ENCODE peak calls at places on chromosomes 2 and 18, in four cellular contexts. One of them, this sample, is unnamed.
A peak's percentile ranks its signal among the peaks of the same experiment; 100 is the strongest.

GRCh38 chr2:201618744-201619654 is 24.3 kb downstream of the TMEM237 start:
- DNase-seq in fibroblast of pulmonary artery: peak; percentile 78
- DNase-seq in GM12864: no peak
- DNase-seq in pancreas: peak; percentile 79
- DNase-seq in this sample: no peak

GRCh38 chr2:142849818-142850217 is 27.6 kb upstream of the KYNU start:
- DNase-seq in pancreas: no peak
- DNase-seq in fibroblast of pulmonary artery: peak; percentile 16
- DNase-seq in GM12864: no peak
- DNase-seq in this sample: no peak

GRCh38 chr2:128528133-128528532 is 209.5 kb upstream of the HS6ST1 start:
- DNase-seq in pancreas: no peak
- DNase-seq in GM12864: no peak
- DNase-seq in fibroblast of pulmonary artery: no peak
- DNase-seq in this sample: no peak

GRCh38 chr2:86072271-86072858 is 33.3 kb downstream of the POLR1A start:
- DNase-seq in fibroblast of pulmonary artery: peak; percentile 39
- DNase-seq in GM12864: no peak
- DNase-seq in pancreas: peak; percentile 74
- DNase-seq in this sample: peak; percentile 92

GRCh38 chr2:67142741-67143140 is 254.4 kb upstream of the ETAA1 start:
- DNase-seq in GM12864: no peak
- DNase-seq in pancreas: no peak
- DNase-seq in fibroblast of pulmonary artery: no peak
- DNase-seq in this sample: no peak

GRCh38 chr18:22975508-22975907 is 42.4 kb downstream of the RBBP8 start:
- DNase-seq in GM12864: no peak
- DNase-seq in fibroblast of pulmonary artery: no peak
- DNase-seq in pancreas: no peak
- DNase-seq in this sample: no peak

GRCh38 chr18:58303363-58303762 is 259.3 kb downstream of the NEDD4L start:
- DNase-seq in fibroblast of pulmonary artery: no peak
- DNase-seq in pancreas: no peak
- DNase-seq in GM12864: no peak
- DNase-seq in this sample: no peak

GRCh38 chr2:8248623-8248957 is 433.3 kb upstream of the ID2 start:
- DNase-seq in GM12864: no peak
- DNase-seq in pancreas: no peak
- DNase-seq in fibroblast of pulmonary artery: no peak
- DNase-seq in this sample: no peak

GRCh38 chr18:76839395-76839794 is 17.0 kb downstream of the ZNF236 start:
- DNase-seq in pancreas: no peak
- DNase-seq in fibroblast of pulmonary artery: no peak
- DNase-seq in GM12864: no peak
- DNase-seq in this sample: no peak

GRCh38 chr2:88187038-88187676 is 17.0 kb downstream of the THNSL2 start:
- DNase-seq in GM12864: no peak
- DNase-seq in pancreas: peak; percentile 75
- DNase-seq in fibroblast of pulmonary artery: peak; percentile 51
- DNase-seq in this sample: no peak

GRCh38 chr18:23912356-23912755 is 102.2 kb upstream of the TTC39C start:
- DNase-seq in fibroblast of pulmonary artery: peak; percentile 13
- DNase-seq in pancreas: no peak
- DNase-seq in GM12864: no peak
- DNase-seq in this sample: no peak

GRCh38 chr2:74747411-74748080 is 86.4 kb upstream of the HK2 start:
- DNase-seq in GM12864: no peak
- DNase-seq in pancreas: no peak
- DNase-seq in fibroblast of pulmonary artery: peak; percentile 82
- DNase-seq in this sample: no peak

GRCh38 chr2:26580151-26580550 is 61.0 kb downstream of the CIB4 start:
- DNase-seq in pancreas: peak; percentile 30
- DNase-seq in GM12864: no peak
- DNase-seq in fibroblast of pulmonary artery: no peak
- DNase-seq in this sample: peak; percentile 77

GRCh38 chr2:108987111-108987510 is 1.9 kb downstream of the EDAR start:
- DNase-seq in GM12864: no peak
- DNase-seq in fibroblast of pulmonary artery: no peak
- DNase-seq in pancreas: no peak
- DNase-seq in this sample: no peak

GRCh38 chr18:68623342-68623741 is 91.6 kb downstream of the TMX3 start:
- DNase-seq in fibroblast of pulmonary artery: peak; percentile 86
- DNase-seq in pancreas: no peak
- DNase-seq in GM12864: peak; percentile 5
- DNase-seq in this sample: no peak

GRCh38 chr18:52288403-52289004 is 51.5 kb upstream of the DCC start:
- DNase-seq in fibroblast of pulmonary artery: peak; percentile 20
- DNase-seq in GM12864: peak; percentile 3
- DNase-seq in pancreas: peak; percentile 77
- DNase-seq in this sample: no peak

GRCh38 chr18:62331581-62332436 is 6.7 kb downstream of the TNFRSF11A start:
- DNase-seq in pancreas: no peak
- DNase-seq in fibroblast of pulmonary artery: peak; percentile 20
- DNase-seq in GM12864: no peak
- DNase-seq in this sample: no peak

GRCh38 chr18:79795446-79795845 is 2.3 kb upstream of the KCNG2 start:
- DNase-seq in GM12864: no peak
- DNase-seq in pancreas: peak; percentile 10
- DNase-seq in fibroblast of pulmonary artery: peak; percentile 35
- DNase-seq in this sample: no peak

DNA sequence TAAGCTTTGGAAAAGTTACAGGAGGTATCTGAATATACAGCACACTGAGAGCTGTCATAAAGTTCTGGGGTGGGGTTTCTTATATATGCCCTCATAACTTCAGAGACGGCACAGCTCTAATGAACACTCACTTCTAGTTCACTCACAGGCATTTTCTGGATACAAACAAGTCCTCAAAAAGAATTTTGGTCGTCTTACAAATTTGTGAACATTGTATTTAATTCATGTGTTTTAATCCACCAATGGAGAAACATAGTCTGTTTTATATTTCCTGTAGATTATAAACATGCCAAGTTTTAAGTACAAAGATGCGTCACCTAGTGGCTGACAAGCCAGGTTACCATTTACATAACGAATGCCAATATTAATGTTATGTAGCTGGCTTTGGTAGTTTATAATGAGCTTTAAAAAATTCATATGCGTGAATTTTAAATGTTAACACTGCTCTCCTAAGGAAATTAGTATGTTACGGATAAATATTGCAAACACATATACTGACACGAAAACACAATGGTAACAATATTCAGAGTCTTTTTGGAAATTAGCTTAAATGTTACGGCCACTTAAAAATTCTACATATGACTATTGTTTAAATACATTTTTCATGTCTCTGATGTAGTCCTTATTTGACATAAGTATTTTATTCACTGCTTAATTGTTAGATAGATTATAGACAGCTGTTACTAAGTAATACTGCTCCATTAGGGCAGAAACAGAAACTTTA is 2.5 kb downstream of the COL3A1 start:
- DNase-seq in pancreas: no peak
- DNase-seq in fibroblast of pulmonary artery: peak; percentile 81
- DNase-seq in GM12864: no peak
- DNase-seq in this sample: no peak
- TF ChIP-seq CTCF in pancreas: no peak
- TF ChIP-seq CTCF in fibroblast of pulmonary artery: peak; percentile 71
- TF ChIP-seq CTCF in GM12864: peak; percentile 9
- TF ChIP-seq CTCF in this sample: peak; percentile 73

GRCh38 chr2:215912299-215912842 is 101.0 kb downstream of the MREG start:
- DNase-seq in GM12864: no peak
- DNase-seq in fibroblast of pulmonary artery: no peak
- DNase-seq in pancreas: no peak
- DNase-seq in this sample: no peak
- TF ChIP-seq CTCF in GM12864: no peak
- TF ChIP-seq CTCF in fibroblast of pulmonary artery: peak; percentile 32
- TF ChIP-seq CTCF in pancreas: no peak
- TF ChIP-seq CTCF in this sample: no peak

GRCh38 chr2:57373530-57373929 is 673.1 kb upstream of the VRK2 start:
- DNase-seq in fibroblast of pulmonary artery: peak; percentile 72
- DNase-seq in GM12864: no peak
- DNase-seq in pancreas: no peak
- DNase-seq in this sample: no peak

GRCh38 chr2:57372237-57372962 is 674.2 kb upstream of the VRK2 start:
- DNase-seq in GM12864: no peak
- DNase-seq in fibroblast of pulmonary artery: no peak
- DNase-seq in pancreas: no peak
- DNase-seq in this sample: no peak

GRCh38 chr2:57371186-57371585 is 675.4 kb upstream of the VRK2 start:
- DNase-seq in fibroblast of pulmonary artery: peak; percentile 1
- DNase-seq in pancreas: no peak
- DNase-seq in GM12864: no peak
- DNase-seq in this sample: no peak

GRCh38 chr2:57376985-57377384 is 669.6 kb upstream of the VRK2 start:
- DNase-seq in pancreas: no peak
- DNase-seq in GM12864: no peak
- DNase-seq in fibroblast of pulmonary artery: peak; percentile 6
- DNase-seq in this sample: no peak
- TF ChIP-seq CTCF in pancreas: no peak
- TF ChIP-seq CTCF in GM12864: no peak
- TF ChIP-seq CTCF in fibroblast of pulmonary artery: no peak
- TF ChIP-seq CTCF in this sample: peak; percentile 36

DNA sequence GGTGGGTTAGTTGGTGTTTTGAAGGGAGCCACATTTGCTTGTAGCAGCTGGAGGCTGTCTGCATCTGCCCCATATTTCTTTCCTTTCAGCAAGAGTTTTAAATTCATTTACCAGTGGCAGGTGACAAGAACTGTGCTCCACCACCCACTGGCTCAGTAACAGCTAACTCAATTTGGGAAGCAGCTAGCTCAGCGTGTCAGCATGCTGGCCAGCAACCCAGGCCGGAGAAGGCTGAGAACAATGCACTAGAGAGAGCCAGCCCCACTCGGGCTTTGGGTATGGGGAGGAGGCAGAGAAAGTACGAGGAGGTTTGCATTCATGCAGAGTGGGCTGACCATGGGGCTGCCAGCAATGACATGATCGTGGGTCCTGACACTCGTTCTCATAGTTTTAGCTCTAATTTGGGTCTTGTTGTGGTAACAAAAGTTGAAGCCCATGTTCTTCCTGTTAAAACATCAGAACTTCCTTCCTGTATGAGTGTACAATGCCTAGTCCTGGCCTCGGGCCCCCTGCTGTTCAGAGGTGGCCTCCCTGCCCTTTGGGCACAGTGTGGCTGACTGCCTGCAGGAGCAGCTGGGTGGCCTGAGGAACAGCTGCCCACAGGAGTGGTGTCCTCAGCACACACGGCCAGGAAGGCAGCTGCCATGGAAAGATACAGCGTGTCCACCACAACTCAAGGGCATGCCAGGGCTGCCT is 23.0 kb downstream of the CDC42EP3 start:
- DNase-seq in GM12864: no peak
- DNase-seq in fibroblast of pulmonary artery: peak; percentile 61
- DNase-seq in pancreas: no peak
- DNase-seq in this sample: no peak
- TF ChIP-seq CTCF in GM12864: peak; percentile 45
- TF ChIP-seq CTCF in fibroblast of pulmonary artery: peak; percentile 22
- TF ChIP-seq CTCF in pancreas: no peak
- TF ChIP-seq CTCF in this sample: no peak

GRCh38 chr18:10085876-10086275 is 172.1 kb downstream of the VAPA start:
- DNase-seq in fibroblast of pulmonary artery: no peak
- DNase-seq in pancreas: no peak
- DNase-seq in GM12864: no peak
- DNase-seq in this sample: no peak

GRCh38 chr18:10089881-10090280 is 176.1 kb downstream of the VAPA start:
- DNase-seq in GM12864: no peak
- DNase-seq in pancreas: no peak
- DNase-seq in fibroblast of pulmonary artery: no peak
- DNase-seq in this sample: no peak

GRCh38 chr18:10085405-10085804 is 171.6 kb downstream of the VAPA start:
- DNase-seq in pancreas: no peak
- DNase-seq in GM12864: no peak
- DNase-seq in fibroblast of pulmonary artery: no peak
- DNase-seq in this sample: no peak

GRCh38 chr18:10088734-10089133 is 174.9 kb downstream of the VAPA start:
- DNase-seq in GM12864: no peak
- DNase-seq in fibroblast of pulmonary artery: no peak
- DNase-seq in pancreas: no peak
- DNase-seq in this sample: no peak

GRCh38 chr18:10086458-10086857 is 172.6 kb downstream of the VAPA start:
- DNase-seq in GM12864: no peak
- DNase-seq in fibroblast of pulmonary artery: no peak
- DNase-seq in pancreas: no peak
- DNase-seq in this sample: no peak
- TF ChIP-seq CTCF in GM12864: no peak
- TF ChIP-seq CTCF in fibroblast of pulmonary artery: no peak
- TF ChIP-seq CTCF in pancreas: no peak
- TF ChIP-seq CTCF in this sample: no peak

DNA sequence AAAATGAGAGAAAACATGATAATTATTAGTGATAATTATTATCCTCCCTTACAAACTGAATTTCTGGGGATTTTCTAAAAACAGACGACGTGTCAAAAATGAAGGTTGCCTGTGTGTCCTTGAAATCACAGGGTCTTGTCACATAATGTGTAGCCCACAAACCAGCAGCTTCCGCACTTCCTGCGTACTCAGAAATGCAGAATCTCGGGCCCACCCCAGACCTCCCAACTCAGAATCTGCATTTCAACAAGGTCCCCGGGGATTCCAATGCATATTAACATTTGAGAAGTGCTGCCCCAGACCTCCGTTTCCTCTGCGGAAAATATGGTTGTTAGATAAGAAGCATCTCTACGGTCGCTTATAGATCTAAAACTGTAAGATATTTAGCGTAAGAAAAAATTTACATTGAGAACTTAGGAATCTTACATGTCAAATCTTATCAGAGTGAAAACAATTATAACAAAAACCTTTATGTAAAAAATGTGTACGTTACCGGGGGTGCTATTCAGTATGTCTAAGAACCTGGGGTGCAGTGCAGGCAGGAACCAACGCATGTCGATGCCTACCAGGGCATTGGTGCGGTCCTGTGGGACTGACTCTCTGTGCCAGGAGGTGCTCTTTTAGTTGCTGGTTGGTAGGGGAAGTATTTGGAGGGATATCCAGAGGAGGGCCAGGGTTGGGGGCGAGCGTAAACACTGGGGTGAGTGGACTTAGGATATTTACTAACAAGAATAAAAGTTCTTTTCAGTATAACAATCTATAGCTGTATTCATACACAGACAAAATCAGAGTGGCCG is 15.2 kb downstream of the CDKL4 start:
- DNase-seq in GM12864: peak; percentile 5
- DNase-seq in pancreas: no peak
- DNase-seq in fibroblast of pulmonary artery: peak; percentile 13
- DNase-seq in this sample: no peak
- TF ChIP-seq CTCF in GM12864: no peak
- TF ChIP-seq CTCF in pancreas: peak; percentile 3
- TF ChIP-seq CTCF in fibroblast of pulmonary artery: no peak
- TF ChIP-seq CTCF in this sample: peak; percentile 26

GRCh38 chr2:1693723-1694122 is 50.6 kb downstream of the PXDN start:
- DNase-seq in GM12864: no peak
- DNase-seq in fibroblast of pulmonary artery: no peak
- DNase-seq in pancreas: no peak
- DNase-seq in this sample: no peak
- TF ChIP-seq CTCF in GM12864: no peak
- TF ChIP-seq CTCF in fibroblast of pulmonary artery: no peak
- TF ChIP-seq CTCF in pancreas: no peak
- TF ChIP-seq CTCF in this sample: no peak

GRCh38 chr2:125516496-125517109 is 1139.4 kb upstream of the GYPC start:
- DNase-seq in fibroblast of pulmonary artery: peak; percentile 6
- DNase-seq in pancreas: no peak
- DNase-seq in GM12864: no peak
- DNase-seq in this sample: no peak
- TF ChIP-seq CTCF in fibroblast of pulmonary artery: peak; percentile 41
- TF ChIP-seq CTCF in pancreas: no peak
- TF ChIP-seq CTCF in GM12864: peak; percentile 62
- TF ChIP-seq CTCF in this sample: peak; percentile 45

GRCh38 chr2:133532919-133533318 is 35.3 kb downstream of the NCKAP5 start:
- DNase-seq in pancreas: no peak
- DNase-seq in GM12864: no peak
- DNase-seq in fibroblast of pulmonary artery: peak; percentile 6
- DNase-seq in this sample: no peak
- TF ChIP-seq CTCF in pancreas: no peak
- TF ChIP-seq CTCF in GM12864: no peak
- TF ChIP-seq CTCF in fibroblast of pulmonary artery: no peak
- TF ChIP-seq CTCF in this sample: no peak